ENCODE peak calls at places on chromosomes 4 and X, in seven cellular contexts. S is dermis microvascular lymphatic vessel endothelial cell; E is HTR-8/SVneo; H is nephron progenitor cell; C is NCI-H2029 treated with DMSO at 0.1 percent for 48 hours; B is CD8-positive, alpha-beta T cell; I is testis. L is an unnamed sample.

GRCh38 chrX:54695816-54696487 is 102.1 kb downstream of the ITIH6 start:
- DNase-seq in S (no peak), E (no peak), H (no peak), C (peak), B (no peak), I (no peak), L (no peak)

GRCh38 chr4:64883087-64883926 is 474.1 kb upstream of the TECRL start:
- DNase-seq in S (no peak), E (no peak), H (no peak), C (no peak), B (no peak), I (no peak), L (no peak)

GRCh38 chr4:88333741-88334405 is 44.8 kb upstream of the HERC6 start:
- DNase-seq in S (no peak), E (no peak), H (no peak), C (no peak), B (no peak), I (no peak), L (no peak)

GRCh38 chr4:183610033-183610432 is 49.0 kb downstream of the RWDD4 start:
- DNase-seq in S (no peak), E (peak), H (no peak), C (no peak), B (no peak), I (no peak), L (no peak)

GRCh38 chrX:10554612-10555270 is 65.6 kb downstream of the MID1 start:
- DNase-seq in S (peak), E (no peak), H (no peak), C (no peak), B (no peak), I (no peak), L (no peak)

GRCh38 chrX:151792505-151792904 is 58.0 kb downstream of the CNGA2 start:
- DNase-seq in S (no peak), E (no peak), H (no peak), C (no peak), B (no peak), I (no peak), L (no peak)

GRCh38 chrX:53563324-53563723 is 123.2 kb downstream of the HUWE1 start:
- DNase-seq in S (no peak), E (no peak), H (no peak), C (no peak), B (no peak), I (peak), L (no peak)

GRCh38 chrX:53184836-53185235 is 40.2 kb downstream of the KDM5C start:
- DNase-seq in S (no peak), E (no peak), H (no peak), C (no peak), B (no peak), I (no peak), L (no peak)

GRCh38 chrX:40062525-40063193 is 35.1 kb downstream of the BCOR start:
- DNase-seq in S (no peak), E (no peak), H (no peak), C (no peak), B (no peak), I (peak), L (no peak)

GRCh38 chr4:141711211-141711610 is 74.8 kb downstream of the IL15 start:
- DNase-seq in S (peak), E (no peak), H (peak), C (no peak), B (no peak), I (peak), L (peak)

GRCh38 chrX:116490091-116490490 is 27.3 kb upstream of the CT83 start:
- DNase-seq in S (no peak), E (no peak), H (no peak), C (no peak), B (no peak), I (no peak), L (no peak)

GRCh38 chr4:2962614-2963184 is 507 bp downstream of the NOP14 start:
- DNase-seq in S (no peak), E (peak), H (peak), C (no peak), B (peak), I (peak), L (peak)

GRCh38 chr4:25860586-25861421 is 2.0 kb downstream of the SEL1L3 start:
- DNase-seq in S (no peak), E (no peak), H (no peak), C (no peak), B (no peak), I (no peak), L (no peak)

GRCh38 chr4:128225148-128225547 is 62.5 kb downstream of the PGRMC2 start:
- DNase-seq in S (no peak), E (peak), H (no peak), C (no peak), B (no peak), I (no peak), L (peak)